ENCODE peak calls at places on chromosomes 11 and 22, in four cellular contexts. One of them, this sample, is unnamed.

GRCh38 chr22:27456696-27457503 is 344.7 kb downstream of the MN1 start:
- DNase-seq in PC-3: peak; percentile 86
- DNase-seq in lower leg skin: no peak
- DNase-seq in mesothelial cell of epicardium: no peak
- DNase-seq in this sample: peak; percentile 99

GRCh38 chr11:1153951-1154487 is 3.7 kb upstream of the MUC5AC start:
- DNase-seq in PC-3: peak; percentile 89
- DNase-seq in lower leg skin: peak; percentile 85
- DNase-seq in mesothelial cell of epicardium: peak; percentile 38
- DNase-seq in this sample: no peak

GRCh38 chr22:24871611-24872205 is 65.7 kb downstream of the SGSM1 start:
- DNase-seq in PC-3: no peak
- DNase-seq in lower leg skin: no peak
- DNase-seq in mesothelial cell of epicardium: no peak
- DNase-seq in this sample: no peak

GRCh38 chr11:128487978-128488377 is 99.4 kb downstream of the ETS1 start:
- DNase-seq in PC-3: no peak
- DNase-seq in lower leg skin: no peak
- DNase-seq in mesothelial cell of epicardium: no peak
- DNase-seq in this sample: no peak

GRCh38 chr11:124446926-124447325 is 1.4 kb upstream of the OR8B8 start:
- DNase-seq in PC-3: no peak
- DNase-seq in lower leg skin: no peak
- DNase-seq in mesothelial cell of epicardium: no peak
- DNase-seq in this sample: peak; percentile 4

GRCh38 chr11:2899080-2899783 is 13.7 kb upstream of the CDKN1C start:
- DNase-seq in PC-3: no peak
- DNase-seq in lower leg skin: no peak
- DNase-seq in mesothelial cell of epicardium: no peak
- DNase-seq in this sample: no peak

GRCh38 chr11:130431806-130432205 is 3.4 kb upstream of the ADAMTS8 start:
- DNase-seq in PC-3: peak; percentile 45
- DNase-seq in lower leg skin: no peak
- DNase-seq in mesothelial cell of epicardium: no peak
- DNase-seq in this sample: no peak

GRCh38 chr11:90476442-90477007 is 253.7 kb upstream of the CHORDC1 start:
- DNase-seq in PC-3: peak; percentile 76
- DNase-seq in lower leg skin: no peak
- DNase-seq in mesothelial cell of epicardium: no peak
- DNase-seq in this sample: peak; percentile 49

GRCh38 chr11:795638-796564 is 2.2 kb downstream of the SLC25A22 start:
- DNase-seq in PC-3: peak; percentile 79
- DNase-seq in lower leg skin: peak; percentile 94
- DNase-seq in mesothelial cell of epicardium: no peak
- DNase-seq in this sample: no peak

GRCh38 chr11:1745701-1746320 is 4.6 kb downstream of the IFITM10 start:
- DNase-seq in PC-3: no peak
- DNase-seq in lower leg skin: no peak
- DNase-seq in mesothelial cell of epicardium: no peak
- DNase-seq in this sample: no peak

GRCh38 chr11:35458846-35459245 is 39.5 kb upstream of the SLC1A2 start:
- DNase-seq in PC-3: no peak
- DNase-seq in lower leg skin: no peak
- DNase-seq in mesothelial cell of epicardium: no peak
- DNase-seq in this sample: no peak

GRCh38 chr11:43376594-43376993 is 17.9 kb downstream of the TTC17 start:
- DNase-seq in PC-3: peak; percentile 86
- DNase-seq in lower leg skin: no peak
- DNase-seq in mesothelial cell of epicardium: no peak
- DNase-seq in this sample: peak; percentile 93

GRCh38 chr22:24423519-24424000 is 3.8 kb upstream of the ADORA2A start:
- DNase-seq in PC-3: peak; percentile 34
- DNase-seq in lower leg skin: no peak
- DNase-seq in mesothelial cell of epicardium: peak; percentile 85
- DNase-seq in this sample: no peak

GRCh38 chr11:105000167-105000566 is 22.8 kb downstream of the CASP5 start:
- DNase-seq in PC-3: peak; percentile 48
- DNase-seq in lower leg skin: no peak
- DNase-seq in mesothelial cell of epicardium: no peak
- DNase-seq in this sample: no peak

GRCh38 chr22:39348909-39349505 is 784 bp upstream of the SYNGR1 start:
- DNase-seq in PC-3: no peak
- DNase-seq in lower leg skin: no peak
- DNase-seq in mesothelial cell of epicardium: no peak
- DNase-seq in this sample: no peak

GRCh38 chr11:100827934-100828661 is 141.0 kb downstream of the ARHGAP42 start:
- DNase-seq in PC-3: peak; percentile 97
- DNase-seq in lower leg skin: no peak
- DNase-seq in mesothelial cell of epicardium: no peak
- DNase-seq in this sample: peak; percentile 64

GRCh38 chr22:35070451-35071093 is 4.6 kb downstream of the ISX start:
- DNase-seq in PC-3: peak; percentile 33
- DNase-seq in lower leg skin: peak; percentile 29
- DNase-seq in mesothelial cell of epicardium: no peak
- DNase-seq in this sample: peak; percentile 52

GRCh38 chr11:126645206-126645605 is 289.7 kb downstream of the ST3GAL4 start:
- DNase-seq in PC-3: no peak
- DNase-seq in lower leg skin: no peak
- DNase-seq in mesothelial cell of epicardium: no peak
- DNase-seq in this sample: no peak

GRCh38 chr11:73070653-73071052 is 71.5 kb downstream of the FCHSD2 start:
- DNase-seq in PC-3: no peak
- DNase-seq in lower leg skin: no peak
- DNase-seq in mesothelial cell of epicardium: no peak
- DNase-seq in this sample: no peak

GRCh38 chr11:65078151-65078550 is 5.7 kb downstream of the CDCA5 start:
- DNase-seq in PC-3: peak; percentile 69
- DNase-seq in lower leg skin: no peak
- DNase-seq in mesothelial cell of epicardium: peak; percentile 57
- DNase-seq in this sample: no peak

GRCh38 chr11:1442807-1443366 is 43.7 kb downstream of the MOB2 start:
- DNase-seq in PC-3: no peak
- DNase-seq in lower leg skin: no peak
- DNase-seq in mesothelial cell of epicardium: no peak
- DNase-seq in this sample: no peak

GRCh38 chr11:111846063-111846462 is 25.3 kb downstream of the ALG9 start:
- DNase-seq in PC-3: peak; percentile 87
- DNase-seq in lower leg skin: no peak
- DNase-seq in mesothelial cell of epicardium: no peak
- DNase-seq in this sample: no peak

GRCh38 chr11:86176165-86176884 is 68.2 kb upstream of the EED start:
- DNase-seq in PC-3: peak; percentile 4
- DNase-seq in lower leg skin: no peak
- DNase-seq in mesothelial cell of epicardium: no peak
- DNase-seq in this sample: peak; percentile 73

GRCh38 chr11:47768090-47768620 is 1.0 kb upstream of the FNBP4 start:
- DNase-seq in PC-3: peak; percentile 6
- DNase-seq in lower leg skin: peak; percentile 94
- DNase-seq in mesothelial cell of epicardium: no peak
- DNase-seq in this sample: peak; percentile 40

GRCh38 chr11:29184939-29185890 is 831.6 kb downstream of the KCNA4 start:
- DNase-seq in PC-3: peak; percentile 66
- DNase-seq in lower leg skin: no peak
- DNase-seq in mesothelial cell of epicardium: no peak
- DNase-seq in this sample: peak; percentile 86

GRCh38 chr11:123386746-123387510 is 43.1 kb upstream of the GRAMD1B start:
- DNase-seq in PC-3: no peak
- DNase-seq in lower leg skin: no peak
- DNase-seq in mesothelial cell of epicardium: no peak
- DNase-seq in this sample: peak; percentile 32

GRCh38 chr22:37771081-37771480 is 36.7 kb upstream of the GCAT start:
- DNase-seq in PC-3: no peak
- DNase-seq in lower leg skin: no peak
- DNase-seq in mesothelial cell of epicardium: no peak
- DNase-seq in this sample: no peak

GRCh38 chr11:64247729-64248531 is 1.2 kb upstream of the PPP1R14B start:
- DNase-seq in PC-3: no peak
- DNase-seq in lower leg skin: no peak
- DNase-seq in mesothelial cell of epicardium: no peak
- DNase-seq in this sample: no peak

GRCh38 chr22:45869448-45869847 is 107.5 kb downstream of the WNT7B start:
- DNase-seq in PC-3: no peak
- DNase-seq in lower leg skin: no peak
- DNase-seq in mesothelial cell of epicardium: no peak
- DNase-seq in this sample: no peak

GRCh38 chr11:110629594-110629993 is 82.6 kb downstream of the ARHGAP20 start:
- DNase-seq in PC-3: no peak
- DNase-seq in lower leg skin: no peak
- DNase-seq in mesothelial cell of epicardium: no peak
- DNase-seq in this sample: no peak

GRCh38 chr11:30990625-30991348 is 378.8 kb downstream of the DCDC1 start:
- DNase-seq in PC-3: no peak
- DNase-seq in lower leg skin: no peak
- DNase-seq in mesothelial cell of epicardium: no peak
- DNase-seq in this sample: no peak

DNA sequence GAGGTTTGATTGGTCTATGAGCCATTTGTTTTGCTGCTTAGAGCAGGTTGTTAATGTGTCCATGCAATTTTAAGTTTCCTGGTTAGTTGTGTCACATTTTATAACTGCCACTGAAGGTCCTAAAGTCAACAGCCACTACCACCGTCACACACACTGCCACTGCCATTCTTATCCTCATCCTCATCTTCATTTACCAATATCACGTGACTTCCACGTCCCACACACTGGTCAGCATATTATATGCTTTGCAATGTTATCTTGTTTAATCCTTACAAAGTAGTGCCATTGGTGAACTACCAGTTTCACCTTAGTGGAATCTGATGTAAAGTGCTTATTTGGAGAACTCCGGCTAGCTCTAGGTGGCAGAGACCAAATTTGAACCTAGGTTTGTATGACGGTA is 9.7 kb downstream of the MMP26 start:
- DNase-seq in PC-3: no peak
- DNase-seq in lower leg skin: no peak
- DNase-seq in mesothelial cell of epicardium: no peak
- DNase-seq in this sample: no peak
- TF ChIP-seq CTCF in PC-3: no peak
- TF ChIP-seq CTCF in lower leg skin: no peak
- TF ChIP-seq CTCF in mesothelial cell of epicardium: no peak
- TF ChIP-seq CTCF in this sample: no peak

GRCh38 chr11:102914238-102915043 is 39.7 kb upstream of the MMP12 start:
- DNase-seq in PC-3: peak; percentile 76
- DNase-seq in lower leg skin: no peak
- DNase-seq in mesothelial cell of epicardium: no peak
- DNase-seq in this sample: no peak
- TF ChIP-seq CTCF in PC-3: peak; percentile 93
- TF ChIP-seq CTCF in lower leg skin: no peak
- TF ChIP-seq CTCF in mesothelial cell of epicardium: peak; percentile 52
- TF ChIP-seq CTCF in this sample: peak; percentile 77

DNA sequence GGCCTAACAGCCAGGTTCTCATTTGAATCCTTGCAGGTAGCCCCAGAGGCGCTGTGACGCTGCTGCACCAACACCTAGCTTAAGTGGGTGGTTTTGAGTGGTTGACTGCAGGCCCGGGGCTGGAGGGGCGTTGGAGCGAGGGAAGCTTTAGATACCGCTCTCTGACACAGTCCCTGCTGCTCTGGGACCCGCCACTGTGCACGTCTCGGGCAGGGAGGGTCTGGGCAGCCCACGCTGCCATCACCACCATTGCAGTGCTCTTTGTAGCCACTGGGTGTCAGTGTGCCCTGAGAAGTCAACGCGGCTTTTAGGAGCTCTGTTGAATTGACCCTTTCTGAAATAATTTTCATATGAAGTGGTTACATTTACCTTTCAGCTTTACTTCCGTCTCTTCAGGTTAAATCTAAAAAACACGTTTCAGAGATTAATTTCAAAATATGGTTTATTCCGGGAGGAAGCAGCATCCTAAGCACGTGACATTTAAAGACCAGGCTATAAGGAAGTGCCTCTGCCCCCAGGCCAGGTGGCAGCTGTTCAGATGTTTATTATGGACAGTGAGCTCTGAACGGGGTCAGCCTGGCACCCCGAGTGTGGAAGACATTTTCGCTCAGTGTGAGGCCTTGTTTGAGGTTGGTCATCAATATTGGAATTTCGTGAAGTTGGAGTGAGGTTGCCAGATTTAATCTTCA is 30.9 kb upstream of the PARVB start:
- DNase-seq in PC-3: peak; percentile 54
- DNase-seq in lower leg skin: no peak
- DNase-seq in mesothelial cell of epicardium: peak; percentile 77
- DNase-seq in this sample: no peak
- TF ChIP-seq CTCF in PC-3: peak; percentile 92
- TF ChIP-seq CTCF in lower leg skin: no peak
- TF ChIP-seq CTCF in mesothelial cell of epicardium: peak; percentile 86
- TF ChIP-seq CTCF in this sample: peak; percentile 90

GRCh38 chr11:131537196-131537595 is 166.8 kb downstream of the NTM start:
- DNase-seq in PC-3: no peak
- DNase-seq in lower leg skin: no peak
- DNase-seq in mesothelial cell of epicardium: no peak
- DNase-seq in this sample: no peak
- TF ChIP-seq CTCF in PC-3: no peak
- TF ChIP-seq CTCF in lower leg skin: no peak
- TF ChIP-seq CTCF in mesothelial cell of epicardium: no peak
- TF ChIP-seq CTCF in this sample: no peak

GRCh38 chr22:30435674-30436126 is 10.1 kb downstream of the MTFP1 start:
- DNase-seq in PC-3: no peak
- DNase-seq in lower leg skin: peak; percentile 89
- DNase-seq in mesothelial cell of epicardium: no peak
- DNase-seq in this sample: no peak
- TF ChIP-seq CTCF in PC-3: no peak
- TF ChIP-seq CTCF in lower leg skin: no peak
- TF ChIP-seq CTCF in mesothelial cell of epicardium: no peak
- TF ChIP-seq CTCF in this sample: peak; percentile 5

GRCh38 chr11:107593941-107594340 is 3.0 kb downstream of the ELMOD1 start:
- DNase-seq in PC-3: no peak
- DNase-seq in lower leg skin: no peak
- DNase-seq in mesothelial cell of epicardium: no peak
- DNase-seq in this sample: no peak

GRCh38 chr11:107592813-107593212 is 1.9 kb downstream of the ELMOD1 start:
- DNase-seq in PC-3: no peak
- DNase-seq in lower leg skin: no peak
- DNase-seq in mesothelial cell of epicardium: no peak
- DNase-seq in this sample: no peak

GRCh38 chr11:107598225-107599139 is 7.5 kb downstream of the ELMOD1 start:
- DNase-seq in PC-3: peak; percentile 71
- DNase-seq in lower leg skin: no peak
- DNase-seq in mesothelial cell of epicardium: no peak
- DNase-seq in this sample: no peak
- TF ChIP-seq CTCF in PC-3: peak; percentile 92
- TF ChIP-seq CTCF in lower leg skin: no peak
- TF ChIP-seq CTCF in mesothelial cell of epicardium: no peak
- TF ChIP-seq CTCF in this sample: peak; percentile 52

This sample was measured in foreskin keratinocyte.